ENCODE peak calls at places on chromosomes 6 and 20, in six cellular contexts. Q is uterus, J is GM23248, X is RPMI7951, C is DMS53, G is caudate nucleus. R is an unnamed sample.

GRCh38 chr6:69294862-69295261 is 501.9 kb downstream of the LMBRD1 start:
- DNase-seq in Q (no peak), J (no peak), X (no peak), C (no peak), G (no peak), R (no peak)

GRCh38 chr6:166504100-166504499 is 82.4 kb downstream of the RAMACL start:
- DNase-seq in Q (no peak), J (no peak), X (no peak), C (no peak), G (no peak), R (no peak)

GRCh38 chr6:20038805-20039204 is 173.5 kb downstream of the MBOAT1 start:
- DNase-seq in Q (no peak), J (peak; percentile 32), X (peak; percentile 2), C (no peak), G (no peak), R (no peak)

GRCh38 chr6:26592649-26593048 is 4.1 kb upstream of the ABT1 start:
- DNase-seq in Q (no peak), J (no peak), X (peak; percentile 79), C (no peak), G (no peak), R (no peak)

GRCh38 chr6:3876866-3877265 is 27.7 kb downstream of the FAM50B start:
- DNase-seq in Q (no peak), J (peak; percentile 78), X (no peak), C (no peak), G (no peak), R (no peak)

GRCh38 chr6:136956590-136957573 is 34.8 kb downstream of the SLC35D3 start:
- DNase-seq in Q (no peak), J (no peak), X (no peak), C (peak; percentile 56), G (no peak), R (peak; percentile 89)

GRCh38 chr6:119533603-119534279 is 184.2 kb upstream of the MAN1A1 start:
- DNase-seq in Q (no peak), J (peak; percentile 89), X (peak; percentile 79), C (no peak), G (no peak), R (peak; percentile 21)

GRCh38 chr6:106560966-106561740 is 68.1 kb downstream of the RTN4IP1 start:
- DNase-seq in Q (no peak), J (peak; percentile 90), X (peak; percentile 73), C (peak; percentile 16), G (no peak), R (no peak)

GRCh38 chr20:2872304-2873009 is 824 bp upstream of the PTPRA start:
- DNase-seq in Q (peak; percentile 46), J (peak; percentile 76), X (peak; percentile 67), C (peak; percentile 87), G (peak; percentile 81), R (no peak)

GRCh38 chr6:139364302-139364981 is 10.0 kb downstream of the CITED2 start:
- DNase-seq in Q (no peak), J (peak; percentile 63), X (peak; percentile 60), C (peak; percentile 64), G (no peak), R (peak; percentile 26)

GRCh38 chr6:108174371-108175175 is 8.8 kb downstream of the NR2E1 start:
- DNase-seq in Q (no peak), J (peak; percentile 48), X (no peak), C (no peak), G (no peak), R (no peak)

GRCh38 chr6:127566671-127567070 is 10.3 kb upstream of the C6orf58 start:
- DNase-seq in Q (no peak), J (no peak), X (no peak), C (no peak), G (no peak), R (no peak)

R was measured in NCI-H2081 treated with DMSO at 0.1 percent for 48 hours.